ENCODE peak calls at places on chromosomes 6 and 20, in five cellular contexts. One of them, this sample, is unnamed.

GRCh38 chr20:11810316-11811130 is 107.2 kb upstream of the BTBD3 start:
- DNase-seq in RKO: peak; percentile 26
- DNase-seq in GM12878: no peak
- DNase-seq in iPS DF 19.7: no peak
- DNase-seq in HT1080: peak; percentile 61
- DNase-seq in this sample: no peak

GRCh38 chr6:68723128-68723527 is 88.0 kb downstream of the ADGRB3 start:
- DNase-seq in GM12878: no peak
- DNase-seq in HT1080: no peak
- DNase-seq in iPS DF 19.7: no peak
- DNase-seq in RKO: no peak
- DNase-seq in this sample: no peak

GRCh38 chr6:121780325-121781313 is 345.2 kb downstream of the GJA1 start:
- DNase-seq in iPS DF 19.7: no peak
- DNase-seq in HT1080: peak; percentile 84
- DNase-seq in GM12878: no peak
- DNase-seq in RKO: no peak
- DNase-seq in this sample: no peak

GRCh38 chr20:309841-310644 is 12.7 kb downstream of the ZCCHC3 start:
- DNase-seq in iPS DF 19.7: peak; percentile 95
- DNase-seq in HT1080: peak; percentile 100
- DNase-seq in RKO: no peak
- DNase-seq in GM12878: no peak
- DNase-seq in this sample: peak; percentile 97

GRCh38 chr6:167742719-167743303 is 83.9 kb upstream of the AFDN start:
- DNase-seq in iPS DF 19.7: peak; percentile 30
- DNase-seq in GM12878: no peak
- DNase-seq in RKO: peak; percentile 12
- DNase-seq in HT1080: peak; percentile 32
- DNase-seq in this sample: peak; percentile 9

GRCh38 chr6:166775180-166775922 is 148.3 kb upstream of the RPS6KA2 start:
- DNase-seq in iPS DF 19.7: no peak
- DNase-seq in GM12878: no peak
- DNase-seq in HT1080: peak; percentile 38
- DNase-seq in RKO: peak; percentile 70
- DNase-seq in this sample: peak; percentile 74

GRCh38 chr6:138289739-138290138 is 71.4 kb upstream of the PBOV1 start:
- DNase-seq in iPS DF 19.7: no peak
- DNase-seq in GM12878: no peak
- DNase-seq in RKO: no peak
- DNase-seq in HT1080: no peak
- DNase-seq in this sample: no peak

GRCh38 chr6:131443514-131443913 is 129.5 kb upstream of the ARG1 start:
- DNase-seq in RKO: no peak
- DNase-seq in GM12878: no peak
- DNase-seq in HT1080: peak; percentile 5
- DNase-seq in iPS DF 19.7: no peak
- DNase-seq in this sample: no peak

GRCh38 chr6:28000351-28001045 is 43.5 kb downstream of the OR2B6 start:
- DNase-seq in HT1080: no peak
- DNase-seq in GM12878: no peak
- DNase-seq in iPS DF 19.7: no peak
- DNase-seq in RKO: no peak
- DNase-seq in this sample: no peak

GRCh38 chr20:1861996-1862664 is 33.1 kb upstream of the SIRPA start:
- DNase-seq in RKO: no peak
- DNase-seq in HT1080: no peak
- DNase-seq in GM12878: no peak
- DNase-seq in iPS DF 19.7: no peak
- DNase-seq in this sample: no peak

GRCh38 chr20:48314925-48315592 is 512.7 kb downstream of the PREX1 start:
- DNase-seq in RKO: no peak
- DNase-seq in iPS DF 19.7: no peak
- DNase-seq in GM12878: no peak
- DNase-seq in HT1080: no peak
- DNase-seq in this sample: no peak